ENCODE peak calls at places on chromosomes 5 and 9, in eight cellular contexts. M is NCI-H1048; J is NCI-H748 treated with DMSO at 0.1 percent for 48 hours; F is OCI-LY7; C is HEK293T; N is AG20443; P is neural progenitor cell; E is activated naive CD8-positive, alpha-beta T cell treated with anti-CD3 and anti-CD28 coated beads, Interleukin-2, amount 50 U/mL, for 16 hours. Q is an unnamed sample.

GRCh38 chr9:124259273-124260078 is 1.7 kb downstream of the NEK6 start:
- DNase-seq in M (no peak), J (no peak), F (peak), C (no peak), N (peak), P (peak), E (no peak), Q (peak)

GRCh38 chr5:142248853-142249462 is 75.9 kb downstream of the SPRY4 start:
- DNase-seq in M (no peak), J (no peak), F (no peak), C (no peak), N (peak), P (peak), E (no peak), Q (peak)

GRCh38 chr5:158942217-158942616 is 157.5 kb downstream of the EBF1 start:
- DNase-seq in M (no peak), J (no peak), F (no peak), C (no peak), N (no peak), P (no peak), E (no peak), Q (no peak)

GRCh38 chr5:64632251-64632650 is 58.1 kb upstream of the SHISAL2B start:
- DNase-seq in M (no peak), J (no peak), F (no peak), C (peak), N (no peak), P (no peak), E (no peak), Q (no peak)

GRCh38 chr5:116614603-116614920 is 39.9 kb upstream of the SEMA6A start:
- DNase-seq in M (no peak), J (no peak), F (no peak), C (no peak), N (no peak), P (no peak), E (no peak), Q (no peak)

GRCh38 chr9:92986175-92987110 is 39.1 kb downstream of the FGD3 start:
- DNase-seq in M (no peak), J (no peak), F (peak), C (no peak), N (peak), P (no peak), E (no peak), Q (no peak)

GRCh38 chr9:134778841-134779411 is 101.7 kb upstream of the FCN2 start:
- DNase-seq in M (no peak), J (no peak), F (peak), C (peak), N (peak), P (peak), E (no peak), Q (peak)

GRCh38 chr5:72818866-72819534 is 2.5 kb downstream of the TNPO1 start:
- DNase-seq in M (no peak), J (peak), F (peak), C (peak), N (peak), P (peak), E (no peak), Q (peak)

GRCh38 chr9:78297672-78297961 is 692 bp downstream of the PSAT1 start:
- DNase-seq in M (no peak), J (no peak), F (no peak), C (no peak), N (no peak), P (no peak), E (no peak), Q (no peak)

GRCh38 chr9:32706004-32706749 is 70.7 kb upstream of the TAF1L start:
- DNase-seq in M (no peak), J (no peak), F (no peak), C (no peak), N (no peak), P (no peak), E (no peak), Q (peak)

GRCh38 chr5:147177125-147177840 is 57.5 kb upstream of the STK32A start:
- DNase-seq in M (no peak), J (no peak), F (no peak), C (no peak), N (peak), P (no peak), E (no peak), Q (peak)

GRCh38 chr5:135228236-135228635 is 170.8 kb downstream of the MACROH2A1 start:
- DNase-seq in M (no peak), J (no peak), F (no peak), C (no peak), N (no peak), P (no peak), E (no peak), Q (no peak)

GRCh38 chr5:168085321-168086040 is 206.0 kb upstream of the WWC1 start:
- DNase-seq in M (no peak), J (no peak), F (no peak), C (no peak), N (peak), P (no peak), E (no peak), Q (no peak)

GRCh38 chr5:102090770-102091169 is 205.3 kb downstream of the SLCO4C1 start:
- DNase-seq in M (no peak), J (peak), F (peak), C (peak), N (no peak), P (peak), E (no peak), Q (peak)

GRCh38 chr9:33025572-33026347 is 687 bp downstream of the DNAJA1 start:
- DNase-seq in M (no peak), J (peak), F (peak), C (peak), N (peak), P (peak), E (peak), Q (peak)

GRCh38 chr5:1762121-1762877 is 37.3 kb downstream of the MRPL36 start:
- DNase-seq in M (no peak), J (no peak), F (no peak), C (no peak), N (no peak), P (no peak), E (no peak), Q (no peak)

GRCh38 chr5:173835662-173836061 is 52.5 kb upstream of the CPEB4 start:
- DNase-seq in M (no peak), J (no peak), F (no peak), C (no peak), N (peak), P (no peak), E (no peak), Q (no peak)

GRCh38 chr9:17725399-17726010 is 146.6 kb downstream of the SH3GL2 start:
- DNase-seq in M (no peak), J (no peak), F (no peak), C (no peak), N (no peak), P (no peak), E (no peak), Q (no peak)

GRCh38 chr5:59496524-59497134 is 396.9 kb downstream of the PDE4D start:
- DNase-seq in M (no peak), J (no peak), F (peak), C (peak), N (peak), P (peak), E (no peak), Q (no peak)

GRCh38 chr5:107218457-107219193 is 452.1 kb downstream of the EFNA5 start:
- DNase-seq in M (no peak), J (no peak), F (no peak), C (no peak), N (no peak), P (no peak), E (no peak), Q (no peak)

GRCh38 chr9:73565833-73566465 is 414.3 kb downstream of the ANXA1 start:
- DNase-seq in M (no peak), J (peak), F (no peak), C (peak), N (no peak), P (peak), E (no peak), Q (peak)

GRCh38 chr5:41246376-41246775 is 33.0 kb upstream of the C6 start:
- DNase-seq in M (no peak), J (no peak), F (no peak), C (no peak), N (peak), P (no peak), E (no peak), Q (peak)

GRCh38 chr9:121253821-121254471 is 14.0 kb upstream of the GSN start:
- DNase-seq in M (no peak), J (no peak), F (no peak), C (no peak), N (no peak), P (no peak), E (no peak), Q (no peak)

GRCh38 chr9:84736076-84736475 is 66.5 kb downstream of the NTRK2 start:
- DNase-seq in M (no peak), J (no peak), F (no peak), C (no peak), N (no peak), P (no peak), E (no peak), Q (no peak)

GRCh38 chr9:127650511-127650910 is 38.4 kb downstream of the STXBP1 start:
- DNase-seq in M (no peak), J (no peak), F (no peak), C (no peak), N (no peak), P (no peak), E (no peak), Q (no peak)

GRCh38 chr5:172438304-172438652 is 16.0 kb downstream of the SH3PXD2B start:
- DNase-seq in M (no peak), J (no peak), F (no peak), C (no peak), N (no peak), P (no peak), E (no peak), Q (no peak)

GRCh38 chr5:77491783-77492652 is at the start of gene WDR41:
- DNase-seq in M (peak), J (peak), F (peak), C (peak), N (peak), P (peak), E (peak), Q (peak)

GRCh38 chr9:116020801-116021200 is 132.8 kb upstream of the PAPPA start:
- DNase-seq in M (no peak), J (no peak), F (no peak), C (no peak), N (no peak), P (no peak), E (no peak), Q (no peak)

GRCh38 chr5:141843156-141843927 is 34.9 kb downstream of the PCDH1 start:
- DNase-seq in M (no peak), J (no peak), F (no peak), C (no peak), N (no peak), P (no peak), E (no peak), Q (peak)

GRCh38 chr9:121737481-121737931 is 86.1 kb downstream of the DAB2IP start:
- DNase-seq in M (no peak), J (no peak), F (no peak), C (no peak), N (no peak), P (no peak), E (no peak), Q (no peak)

GRCh38 chr5:73119492-73120157 is 750 bp upstream of the TMEM171 start:
- DNase-seq in M (no peak), J (no peak), F (no peak), C (no peak), N (no peak), P (peak), E (no peak), Q (no peak)

GRCh38 chr5:81136557-81136956 is 96.6 kb upstream of the CKMT2 start:
- DNase-seq in M (no peak), J (no peak), F (no peak), C (no peak), N (no peak), P (no peak), E (no peak), Q (no peak)

GRCh38 chr5:18772475-18772874 is 1138.2 kb downstream of the TAF11L14 start:
- DNase-seq in M (no peak), J (peak), F (no peak), C (peak), N (no peak), P (peak), E (no peak), Q (peak)

GRCh38 chr9:5858833-5859232 is 25.9 kb upstream of the ERMP1 start:
- DNase-seq in M (no peak), J (no peak), F (no peak), C (no peak), N (no peak), P (no peak), E (no peak), Q (no peak)

GRCh38 chr5:34570721-34571379 is 85.3 kb upstream of the RAI14 start:
- DNase-seq in M (no peak), J (no peak), F (no peak), C (no peak), N (peak), P (no peak), E (no peak), Q (peak)

GRCh38 chr9:35972093-35972492 is 14.1 kb upstream of the OR2S2 start:
- DNase-seq in M (no peak), J (no peak), F (no peak), C (no peak), N (peak), P (peak), E (peak), Q (peak)

GRCh38 chr5:180135128-180135955 is 63.8 kb upstream of the RNF130 start:
- DNase-seq in M (no peak), J (no peak), F (no peak), C (no peak), N (peak), P (no peak), E (no peak), Q (peak)

GRCh38 chr9:131273146-131273545 is 3.2 kb downstream of the FAM78A start:
- DNase-seq in M (no peak), J (no peak), F (peak), C (no peak), N (no peak), P (no peak), E (no peak), Q (no peak)